ENCODE peak calls at places on chromosome 19, in five cellular contexts. B is adrenal gland, K is pancreas, X is breast epithelium, N is IMR-90. A is an unnamed sample.
A peak's percentile ranks its signal among the peaks of the same experiment; 100 is the strongest.

GRCh38 chr19:53824134-53824611 is at the start of gene NLRP12:
- DNase-seq in X (no peak), K (no peak), N (no peak), B (peak; percentile 23), A (no peak)

GRCh38 chr19:51726049-51726448 is 2.3 kb upstream of the HAS1 start:
- DNase-seq in X (peak; percentile 18), B (no peak), N (peak; percentile 41), K (no peak), A (peak; percentile 37)

GRCh38 chr19:7145494-7145893 is 76.0 kb downstream of the ZNF557 start:
- DNase-seq in X (no peak), K (no peak), B (peak; percentile 35), N (no peak), A (no peak)

GRCh38 chr19:39335168-39335567 is 675 bp downstream of the GMFG start:
- DNase-seq in K (no peak), N (no peak), X (no peak), B (no peak), A (no peak)

GRCh38 chr19:17025361-17025760 is 1.2 kb downstream of the CPAMD8 start:
- DNase-seq in B (no peak), K (no peak), N (no peak), X (peak; percentile 31), A (no peak)

GRCh38 chr19:16514383-16515019 is 18.3 kb downstream of the C19orf44 start:
- DNase-seq in X (no peak), N (no peak), K (no peak), B (no peak), A (no peak)

GRCh38 chr19:18170714-18171255 is 2.8 kb upstream of the IFI30 start:
- DNase-seq in K (no peak), X (no peak), B (peak; percentile 79), N (no peak), A (no peak)

GRCh38 chr19:30679789-30680188 is 307.6 kb downstream of the ZNF536 start:
- DNase-seq in X (no peak), B (no peak), N (no peak), K (no peak), A (no peak)

GRCh38 chr19:42412223-42412622 is 15.0 kb downstream of the LIPE start:
- DNase-seq in K (no peak), X (no peak), N (no peak), B (peak; percentile 65), A (peak; percentile 81)

GRCh38 chr19:53034948-53035675 is 9.4 kb upstream of the ERVV-2 start:
- DNase-seq in X (no peak), N (no peak), K (no peak), B (no peak), A (no peak)

GRCh38 chr19:4694211-4694987 is 24.3 kb upstream of the MYDGF start:
- DNase-seq in X (peak; percentile 92), N (peak; percentile 94), B (peak; percentile 61), K (no peak), A (peak; percentile 44)

GRCh38 chr19:1765904-1766799 is 12.8 kb downstream of the ONECUT3 start:
- DNase-seq in X (no peak), N (no peak), B (no peak), K (no peak), A (no peak)

GRCh38 chr19:53158119-53158656 is 665 bp downstream of the ZNF347 start:
- DNase-seq in N (peak; percentile 15), K (peak; percentile 64), X (peak; percentile 18), B (peak; percentile 67), A (peak; percentile 11)

GRCh38 chr19:24052811-24053210 is 34.2 kb upstream of the ZNF254 start:
- DNase-seq in N (peak; percentile 59), K (no peak), X (no peak), B (no peak), A (no peak)

GRCh38 chr19:4371209-4371897 is 28.0 kb downstream of the MPND start:
- DNase-seq in K (no peak), B (peak; percentile 88), N (no peak), X (no peak), A (no peak)

GRCh38 chr19:18895828-18896341 is at the start of gene CERS1:
- DNase-seq in X (no peak), K (no peak), B (no peak), N (no peak), A (peak; percentile 53)

GRCh38 chr19:7004313-7004931 is 16.8 kb downstream of the MBD3L2B start:
- DNase-seq in B (no peak), X (no peak), N (peak; percentile 18), K (no peak), A (no peak)

GRCh38 chr19:23772668-23773063 is 14.0 kb upstream of the ZNF681 start:
- DNase-seq in B (no peak), N (no peak), X (no peak), K (no peak), A (no peak)

GRCh38 chr19:57559404-57560025 is at the start of gene ZNF550:
- DNase-seq in N (peak; percentile 83), B (peak; percentile 93), K (peak; percentile 94), X (peak; percentile 88), A (peak; percentile 91)

GRCh38 chr19:58482372-58482771 is 6.2 kb downstream of the ZNF446 start:
- DNase-seq in X (no peak), N (no peak), B (no peak), K (no peak), A (no peak)

GRCh38 chr19:56309511-56310185 is 5.0 kb downstream of the ZSCAN5A start:
- DNase-seq in N (peak; percentile 4), K (peak; percentile 77), X (no peak), B (peak; percentile 64), A (peak; percentile 64)

GRCh38 chr19:23771761-23772667 is 13.3 kb upstream of the ZNF681 start:
- DNase-seq in X (no peak), K (no peak), B (peak; percentile 12), N (no peak), A (no peak)

GRCh38 chr19:4403005-4403761 is 743 bp downstream of the CHAF1A start:
- DNase-seq in K (no peak), X (no peak), N (no peak), B (no peak), A (no peak)

GRCh38 chr19:10643968-10644290 is 10.2 kb upstream of the ILF3 start:
- DNase-seq in N (no peak), K (no peak), X (no peak), B (no peak), A (no peak)

GRCh38 chr19:19081642-19082151 is 17.9 kb downstream of the SLC25A42 start:
- DNase-seq in K (no peak), X (no peak), N (peak; percentile 50), B (peak; percentile 17), A (no peak)

GRCh38 chr19:483332-484072 is 12.8 kb upstream of the MADCAM1 start:
- DNase-seq in X (no peak), B (no peak), N (no peak), K (no peak), A (no peak)

GRCh38 chr19:1873524-1874473 is 10.4 kb upstream of the KLF16 start:
- DNase-seq in N (no peak), K (peak; percentile 84), B (peak; percentile 71), X (no peak), A (peak; percentile 81)

GRCh38 chr19:2735374-2735773 is 4.4 kb downstream of the SLC39A3 start:
- DNase-seq in K (no peak), N (no peak), B (no peak), X (no peak), A (no peak)

GRCh38 chr19:29172302-29172701 is 40.6 kb downstream of the UQCRFS1 start:
- DNase-seq in B (no peak), X (no peak), K (no peak), N (no peak), A (no peak)

GRCh38 chr19:31173991-31174390 is 175.2 kb downstream of the TSHZ3 start:
- DNase-seq in N (no peak), B (no peak), K (no peak), X (no peak), A (no peak)

GRCh38 chr19:58568731-58569130 is 4.4 kb downstream of the MZF1 start:
- DNase-seq in X (no peak), N (no peak), K (no peak), B (no peak), A (no peak)

GRCh38 chr19:17641181-17641580 is 47.0 kb downstream of the UNC13A start:
- DNase-seq in X (no peak), K (no peak), B (no peak), N (no peak), A (no peak)

GRCh38 chr19:56838930-56839664 is 1.4 kb downstream of the PEG3 start:
- DNase-seq in N (no peak), X (peak; percentile 99), K (peak; percentile 89), B (peak; percentile 99), A (peak; percentile 92)

GRCh38 chr19:862529-863304 is 3.3 kb downstream of the CFD start:
- DNase-seq in K (no peak), X (peak; percentile 67), N (peak; percentile 17), B (peak; percentile 74), A (peak; percentile 70)

GRCh38 chr19:12782424-12783225 is 7.3 kb upstream of the HOOK2 start:
- DNase-seq in B (peak; percentile 93), N (peak; percentile 85), X (peak; percentile 79), K (peak; percentile 85), A (peak; percentile 91)
- H3K4me1 ChIP-seq in B (peaks cover 32% of the 10 kb centered on the region), N (peaks cover 49% of the 10 kb centered on the region), X (peaks cover 18% of the 10 kb centered on the region), K (peaks cover 5% of the 10 kb centered on the region), A (peaks cover 42% of the 10 kb centered on the region)

DNA sequence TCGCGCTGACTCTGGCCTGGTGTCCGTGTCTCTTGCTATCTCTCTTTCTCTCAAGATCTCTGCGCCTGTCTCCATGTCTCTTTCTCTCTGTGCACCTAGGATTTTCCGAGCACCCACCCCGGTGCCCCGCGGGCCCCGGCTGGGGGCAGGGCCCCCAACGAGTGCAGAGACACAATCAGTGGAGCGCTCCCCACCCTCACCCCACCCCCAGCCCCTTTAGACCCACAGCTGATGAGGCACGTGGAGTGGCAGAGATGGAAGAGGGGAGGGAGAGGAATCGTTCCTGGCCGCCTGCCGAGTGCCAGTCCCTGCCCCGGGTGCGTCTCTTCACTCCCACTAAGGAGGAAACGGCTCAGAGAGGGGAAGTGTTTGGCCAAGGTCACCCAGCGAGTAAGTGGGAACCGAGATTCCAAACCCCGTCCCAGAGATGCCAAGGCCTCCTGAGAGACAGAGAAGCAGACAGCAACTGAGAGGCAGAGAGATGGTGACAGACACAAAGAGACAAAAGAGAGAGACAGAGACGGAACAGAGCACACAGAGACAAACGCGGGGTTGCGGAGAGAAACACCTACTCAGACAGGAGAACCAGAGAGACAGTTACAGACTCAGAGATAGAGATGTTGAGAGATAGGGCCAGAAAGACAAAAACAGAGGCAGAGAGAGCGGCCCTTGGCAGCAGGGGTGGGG is 626 bp upstream of the BCL3 start:
- DNase-seq in X (peak; percentile 58), N (peak; percentile 61), K (peak; percentile 80), B (peak; percentile 90), A (peak; percentile 83)
- H3K4me1 ChIP-seq in X (peaks cover 13% of the 10 kb centered on the region), N (peaks cover 31% of the 10 kb centered on the region), K (peaks cover 13% of the 10 kb centered on the region), B (peaks cover 44% of the 10 kb centered on the region), A (peaks cover 1% of the 10 kb centered on the region)

DNA sequence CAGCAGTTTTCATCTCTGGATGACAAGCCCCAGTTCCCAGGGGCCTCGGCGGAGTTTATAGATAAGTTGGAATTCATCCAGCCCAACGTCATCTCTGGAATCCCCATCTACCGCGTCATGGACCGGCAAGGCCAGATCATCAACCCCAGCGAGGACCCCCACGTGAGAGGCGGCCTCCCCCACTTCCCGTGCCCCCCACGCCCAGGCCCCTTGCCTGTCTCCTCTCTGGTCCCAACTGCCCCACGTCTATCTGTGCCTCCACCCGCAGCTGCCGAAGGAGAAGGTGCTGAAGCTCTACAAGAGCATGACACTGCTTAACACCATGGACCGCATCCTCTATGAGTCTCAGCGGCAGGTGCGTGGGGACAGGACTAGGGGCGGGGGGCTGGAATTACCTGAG is 13.0 kb downstream of the BCKDHA start:
- DNase-seq in K (no peak), X (no peak), N (no peak), B (no peak), A (no peak)
- H3K4me1 ChIP-seq in K (peaks cover 6% of the 10 kb centered on the region), X (no peaks in the 10 kb centered on the region), N (peaks cover 4% of the 10 kb centered on the region), B (peaks cover 14% of the 10 kb centered on the region), A (peaks cover 12% of the 10 kb centered on the region)

GRCh38 chr19:46224773-46225172 is 4.8 kb upstream of the IGFL1 start:
- DNase-seq in K (no peak), N (no peak), X (no peak), B (no peak), A (no peak)
- H3K4me1 ChIP-seq in K (no peaks in the 10 kb centered on the region), N (peaks cover 2% of the 10 kb centered on the region), X (no peaks in the 10 kb centered on the region), B (peaks cover 16% of the 10 kb centered on the region), A (no peaks in the 10 kb centered on the region)